ENCODE peak calls at places on chromosomes 1 and 21, in seven cellular contexts. One of them, this sample, is unnamed.

GRCh38 chr1:67832737-67833594 is at the start of gene GNG12:
- DNase-seq in mesenchymal stem cell: peak; percentile 87
- DNase-seq in H1: peak; percentile 63
- DNase-seq in H9: peak; percentile 89
- DNase-seq in mesendoderm: peak; percentile 95
- DNase-seq in neuronal stem cell: peak; percentile 59
- DNase-seq in trophoblast cell: peak; percentile 73
- DNase-seq in this sample: peak; percentile 73

GRCh38 chr1:88204111-88204510 is 480.0 kb upstream of the PKN2 start:
- DNase-seq in mesendoderm: no peak
- DNase-seq in H9: no peak
- DNase-seq in neuronal stem cell: no peak
- DNase-seq in trophoblast cell: no peak
- DNase-seq in H1: no peak
- DNase-seq in mesenchymal stem cell: no peak
- DNase-seq in this sample: no peak

GRCh38 chr1:232459087-232459486 is 170.8 kb downstream of the SIPA1L2 start:
- DNase-seq in mesendoderm: no peak
- DNase-seq in H1: no peak
- DNase-seq in mesenchymal stem cell: no peak
- DNase-seq in H9: no peak
- DNase-seq in neuronal stem cell: no peak
- DNase-seq in trophoblast cell: no peak
- DNase-seq in this sample: no peak

GRCh38 chr1:220473440-220473839 is 54.5 kb upstream of the MARK1 start:
- DNase-seq in mesendoderm: no peak
- DNase-seq in H9: no peak
- DNase-seq in mesenchymal stem cell: no peak
- DNase-seq in trophoblast cell: no peak
- DNase-seq in H1: no peak
- DNase-seq in neuronal stem cell: no peak
- DNase-seq in this sample: no peak

GRCh38 chr1:7632681-7633080 is 138.4 kb upstream of the VAMP3 start:
- DNase-seq in mesendoderm: no peak
- DNase-seq in H1: no peak
- DNase-seq in mesenchymal stem cell: no peak
- DNase-seq in neuronal stem cell: no peak
- DNase-seq in trophoblast cell: no peak
- DNase-seq in H9: no peak
- DNase-seq in this sample: no peak

GRCh38 chr1:78722947-78723346 is 73.3 kb downstream of the IFI44 start:
- DNase-seq in mesenchymal stem cell: no peak
- DNase-seq in neuronal stem cell: no peak
- DNase-seq in H1: no peak
- DNase-seq in mesendoderm: no peak
- DNase-seq in H9: no peak
- DNase-seq in trophoblast cell: no peak
- DNase-seq in this sample: peak; percentile 36

GRCh38 chr1:222814536-222815366 is at the start of gene DISP1:
- DNase-seq in mesenchymal stem cell: peak; percentile 86
- DNase-seq in neuronal stem cell: peak; percentile 71
- DNase-seq in H1: no peak
- DNase-seq in H9: peak; percentile 82
- DNase-seq in mesendoderm: peak; percentile 86
- DNase-seq in trophoblast cell: peak; percentile 83
- DNase-seq in this sample: peak; percentile 74

GRCh38 chr21:16587141-16587570 is 857.4 kb downstream of the USP25 start:
- DNase-seq in H1: no peak
- DNase-seq in neuronal stem cell: no peak
- DNase-seq in mesenchymal stem cell: no peak
- DNase-seq in trophoblast cell: no peak
- DNase-seq in H9: peak; percentile 41
- DNase-seq in mesendoderm: peak; percentile 58
- DNase-seq in this sample: peak; percentile 65

GRCh38 chr1:24970926-24971530 is 41.0 kb upstream of the RUNX3 start:
- DNase-seq in mesenchymal stem cell: no peak
- DNase-seq in trophoblast cell: no peak
- DNase-seq in mesendoderm: no peak
- DNase-seq in H1: no peak
- DNase-seq in neuronal stem cell: no peak
- DNase-seq in H9: no peak
- DNase-seq in this sample: peak; percentile 26

GRCh38 chr1:10667815-10668214 is 128.6 kb downstream of the CASZ1 start:
- DNase-seq in mesenchymal stem cell: no peak
- DNase-seq in trophoblast cell: no peak
- DNase-seq in neuronal stem cell: no peak
- DNase-seq in H1: no peak
- DNase-seq in H9: no peak
- DNase-seq in mesendoderm: no peak
- DNase-seq in this sample: no peak

GRCh38 chr1:32400876-32401631 is 6.8 kb upstream of the BSDC1 start:
- DNase-seq in mesendoderm: peak; percentile 91
- DNase-seq in trophoblast cell: peak; percentile 86
- DNase-seq in H9: peak; percentile 83
- DNase-seq in H1: no peak
- DNase-seq in neuronal stem cell: peak; percentile 83
- DNase-seq in mesenchymal stem cell: peak; percentile 84
- DNase-seq in this sample: peak; percentile 84

GRCh38 chr1:16971330-16972209 is 8.8 kb downstream of the MFAP2 start:
- DNase-seq in H9: peak; percentile 75
- DNase-seq in H1: no peak
- DNase-seq in mesendoderm: peak; percentile 51
- DNase-seq in trophoblast cell: no peak
- DNase-seq in mesenchymal stem cell: peak; percentile 52
- DNase-seq in neuronal stem cell: peak; percentile 58
- DNase-seq in this sample: no peak

GRCh38 chr21:33896691-33897090 is 18.9 kb downstream of the ATP5PO start:
- DNase-seq in mesenchymal stem cell: no peak
- DNase-seq in H9: no peak
- DNase-seq in neuronal stem cell: no peak
- DNase-seq in mesendoderm: no peak
- DNase-seq in trophoblast cell: no peak
- DNase-seq in H1: no peak
- DNase-seq in this sample: no peak

GRCh38 chr1:237732657-237733056 is 158.1 kb downstream of the ZP4 start:
- DNase-seq in neuronal stem cell: no peak
- DNase-seq in trophoblast cell: no peak
- DNase-seq in mesendoderm: no peak
- DNase-seq in H1: no peak
- DNase-seq in mesenchymal stem cell: no peak
- DNase-seq in H9: no peak
- DNase-seq in this sample: no peak

GRCh38 chr1:173255214-173255813 is 48.2 kb upstream of the TNFSF4 start:
- DNase-seq in mesendoderm: peak; percentile 51
- DNase-seq in H9: no peak
- DNase-seq in mesenchymal stem cell: peak; percentile 53
- DNase-seq in neuronal stem cell: peak; percentile 23
- DNase-seq in trophoblast cell: peak; percentile 17
- DNase-seq in H1: no peak
- DNase-seq in this sample: peak; percentile 61

GRCh38 chr1:201880928-201881571 is 7.6 kb upstream of the SHISA4 start:
- DNase-seq in mesendoderm: no peak
- DNase-seq in mesenchymal stem cell: no peak
- DNase-seq in H1: no peak
- DNase-seq in neuronal stem cell: no peak
- DNase-seq in H9: no peak
- DNase-seq in trophoblast cell: no peak
- DNase-seq in this sample: no peak

GRCh38 chr1:201881617-201882016 is 7.1 kb upstream of the SHISA4 start:
- DNase-seq in H1: no peak
- DNase-seq in H9: no peak
- DNase-seq in mesenchymal stem cell: no peak
- DNase-seq in neuronal stem cell: no peak
- DNase-seq in mesendoderm: peak; percentile 68
- DNase-seq in trophoblast cell: no peak
- DNase-seq in this sample: no peak

GRCh38 chr1:201883266-201883665 is 5.4 kb upstream of the SHISA4 start:
- DNase-seq in H1: no peak
- DNase-seq in mesenchymal stem cell: no peak
- DNase-seq in trophoblast cell: no peak
- DNase-seq in mesendoderm: no peak
- DNase-seq in H9: no peak
- DNase-seq in neuronal stem cell: no peak
- DNase-seq in this sample: no peak

GRCh38 chr1:201883786-201884185 is 4.9 kb upstream of the SHISA4 start:
- DNase-seq in neuronal stem cell: no peak
- DNase-seq in H1: no peak
- DNase-seq in trophoblast cell: peak; percentile 17
- DNase-seq in mesenchymal stem cell: peak; percentile 43
- DNase-seq in H9: no peak
- DNase-seq in mesendoderm: no peak
- DNase-seq in this sample: peak; percentile 43

DNA sequence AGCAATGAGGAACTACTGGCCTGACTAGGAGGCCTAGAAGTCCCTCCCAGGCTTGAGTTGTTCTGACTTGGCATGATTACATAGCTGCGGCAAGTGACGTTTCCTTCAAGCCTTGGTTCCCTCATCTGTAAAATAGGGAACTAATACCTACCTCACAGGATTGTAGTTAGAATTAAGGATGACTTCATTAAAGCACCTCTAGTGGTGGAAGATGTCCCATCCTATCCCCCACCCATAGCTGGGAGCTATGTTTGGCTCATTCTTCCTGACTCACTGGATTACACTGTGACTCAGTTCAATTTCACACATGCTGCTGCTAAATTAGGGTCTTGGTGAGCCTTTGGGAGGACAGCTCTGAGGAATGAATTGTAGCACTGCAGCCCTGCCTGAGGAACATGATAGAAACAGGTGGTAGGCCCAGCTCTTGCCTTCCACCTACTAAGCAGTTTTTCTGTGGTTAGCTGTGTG is 6.0 kb upstream of the SHISA4 start:
- DNase-seq in mesenchymal stem cell: peak; percentile 81
- DNase-seq in neuronal stem cell: no peak
- DNase-seq in H1: no peak
- DNase-seq in H9: no peak
- DNase-seq in mesendoderm: peak; percentile 87
- DNase-seq in trophoblast cell: peak; percentile 33
- DNase-seq in this sample: peak; percentile 87
- H2AK5ac ChIP-seq in mesenchymal stem cell: no peak overlapping the region
- H2AK5ac ChIP-seq in neuronal stem cell: no peak overlapping the region
- H2AK5ac ChIP-seq in H1: no peak overlapping the region
- H2AK5ac ChIP-seq in H9: no peak overlapping the region
- H2AK5ac ChIP-seq in mesendoderm: no peak overlapping the region
- H2AK5ac ChIP-seq in trophoblast cell: no peak overlapping the region
- H2AK5ac ChIP-seq in this sample: no peak overlapping the region

DNA sequence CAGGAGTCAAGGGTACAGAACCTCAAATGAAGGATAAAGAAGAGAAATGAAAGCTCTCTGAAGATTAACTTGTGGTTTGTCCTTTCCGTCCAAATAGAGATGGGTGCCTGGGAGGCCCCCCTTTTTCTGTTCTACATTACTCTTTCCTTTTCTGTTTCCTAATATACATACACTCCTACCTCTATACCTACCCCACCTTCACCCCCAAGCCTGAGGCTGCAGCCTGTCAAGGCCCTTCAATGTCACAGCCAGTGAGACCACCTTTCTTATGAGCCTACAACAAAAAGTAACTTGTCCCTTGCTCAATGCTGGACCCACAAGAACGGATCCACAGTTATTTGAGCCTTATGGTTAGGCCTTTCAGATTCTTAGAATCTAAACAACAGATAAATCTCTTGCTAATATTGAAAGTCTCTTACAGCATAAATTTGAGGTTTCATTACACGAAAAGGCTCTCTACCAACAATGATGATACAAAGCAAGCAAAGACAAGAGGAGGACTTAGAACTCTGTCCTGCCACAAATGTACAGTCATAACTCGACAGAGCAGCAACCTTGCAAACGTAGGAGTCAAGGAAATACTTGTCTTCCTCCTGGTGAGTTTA is 4.1 kb upstream of the TRAF3IP3 start:
- DNase-seq in mesenchymal stem cell: no peak
- DNase-seq in H1: no peak
- DNase-seq in H9: no peak
- DNase-seq in neuronal stem cell: no peak
- DNase-seq in mesendoderm: no peak
- DNase-seq in trophoblast cell: no peak
- DNase-seq in this sample: no peak
- H3K4me2 ChIP-seq in mesenchymal stem cell: no peak overlapping the region
- H3K4me2 ChIP-seq in H1: no peak overlapping the region
- H3K4me2 ChIP-seq in H9: no peak overlapping the region
- H3K4me2 ChIP-seq in neuronal stem cell: no peak overlapping the region
- H3K4me2 ChIP-seq in mesendoderm: no peak overlapping the region
- H3K4me2 ChIP-seq in trophoblast cell: no peak overlapping the region
- H3K4me2 ChIP-seq in this sample: no peak overlapping the region

DNA sequence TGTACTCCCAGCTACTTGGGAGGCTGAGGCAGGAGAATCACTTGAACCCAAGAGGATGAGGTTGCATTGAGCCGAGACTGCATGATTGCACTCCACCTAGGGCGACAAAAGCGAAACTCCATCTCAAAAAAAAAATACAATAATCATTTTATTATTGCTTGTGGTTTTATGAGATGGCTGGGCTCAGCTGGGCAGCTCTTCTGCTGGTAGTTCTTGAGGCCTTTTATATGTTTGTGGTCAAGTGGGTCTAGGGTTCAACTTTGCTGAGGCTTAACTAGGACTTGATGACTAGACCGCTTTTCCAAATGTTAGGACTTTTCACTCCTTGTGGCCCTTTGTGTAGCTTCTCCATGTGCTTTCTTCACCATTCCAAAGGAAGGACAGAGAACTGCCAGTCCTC is 53.2 kb downstream of the SLC35F3 start:
- DNase-seq in trophoblast cell: no peak
- DNase-seq in neuronal stem cell: no peak
- DNase-seq in H9: no peak
- DNase-seq in H1: no peak
- DNase-seq in mesenchymal stem cell: no peak
- DNase-seq in mesendoderm: no peak
- DNase-seq in this sample: no peak
- H2AK5ac ChIP-seq in trophoblast cell: no peak overlapping the region
- H2AK5ac ChIP-seq in neuronal stem cell: no peak overlapping the region
- H2AK5ac ChIP-seq in H9: no peak overlapping the region
- H2AK5ac ChIP-seq in H1: no peak overlapping the region
- H2AK5ac ChIP-seq in mesenchymal stem cell: no peak overlapping the region
- H2AK5ac ChIP-seq in mesendoderm: no peak overlapping the region
- H2AK5ac ChIP-seq in this sample: no peak overlapping the region

GRCh38 chr21:43758811-43759210 is 17.3 kb downstream of the CSTB start:
- DNase-seq in trophoblast cell: no peak
- DNase-seq in H9: no peak
- DNase-seq in mesenchymal stem cell: no peak
- DNase-seq in neuronal stem cell: no peak
- DNase-seq in H1: no peak
- DNase-seq in mesendoderm: no peak
- DNase-seq in this sample: no peak

GRCh38 chr21:43761886-43762285 is 14.2 kb downstream of the CSTB start:
- DNase-seq in H9: no peak
- DNase-seq in H1: no peak
- DNase-seq in mesendoderm: no peak
- DNase-seq in neuronal stem cell: no peak
- DNase-seq in trophoblast cell: no peak
- DNase-seq in mesenchymal stem cell: no peak
- DNase-seq in this sample: no peak

GRCh38 chr21:43762303-43763128 is 13.6 kb downstream of the CSTB start:
- DNase-seq in trophoblast cell: peak; percentile 65
- DNase-seq in neuronal stem cell: no peak
- DNase-seq in mesenchymal stem cell: no peak
- DNase-seq in mesendoderm: no peak
- DNase-seq in H9: no peak
- DNase-seq in H1: no peak
- DNase-seq in this sample: no peak

GRCh38 chr21:43759651-43760050 is 16.5 kb downstream of the CSTB start:
- DNase-seq in H9: no peak
- DNase-seq in mesendoderm: no peak
- DNase-seq in H1: no peak
- DNase-seq in neuronal stem cell: no peak
- DNase-seq in mesenchymal stem cell: no peak
- DNase-seq in trophoblast cell: no peak
- DNase-seq in this sample: no peak

GRCh38 chr21:43760391-43760958 is 15.6 kb downstream of the CSTB start:
- DNase-seq in mesenchymal stem cell: no peak
- DNase-seq in neuronal stem cell: no peak
- DNase-seq in trophoblast cell: no peak
- DNase-seq in H9: no peak
- DNase-seq in H1: no peak
- DNase-seq in mesendoderm: no peak
- DNase-seq in this sample: no peak
- H3K4me2 ChIP-seq in mesenchymal stem cell: no peak overlapping the region
- H3K4me2 ChIP-seq in neuronal stem cell: no peak overlapping the region
- H3K4me2 ChIP-seq in trophoblast cell: no peak overlapping the region
- H3K4me2 ChIP-seq in H9: no peak overlapping the region
- H3K4me2 ChIP-seq in H1: no peak overlapping the region
- H3K4me2 ChIP-seq in mesendoderm: no peak overlapping the region
- H3K4me2 ChIP-seq in this sample: no peak overlapping the region